ENCODE peak calls at places on chromosomes 2 and 18, in nine cellular contexts. D is endothelial cell of umbilical vein, O is sigmoid colon, V is transverse colon, E is esophagus squamous epithelium, R is adrenal gland, J is IMR-90, S is stomach, L is uterus. H is an unnamed sample.
A peak's percentile ranks its signal among the peaks of the same experiment; 100 is the strongest.

GRCh38 chr18:24616638-24617037 is 156.2 kb downstream of the HRH4 start:
- DNase-seq in E (no peak), V (no peak), J (no peak), L (no peak), S (no peak), O (no peak), R (no peak), D (no peak), H (no peak)

GRCh38 chr2:191791953-191792560 is 54.8 kb downstream of the CAVIN2 start:
- DNase-seq in J (peak; percentile 7), E (no peak), D (no peak), R (no peak), V (no peak), S (no peak), L (no peak), O (no peak), H (no peak)

GRCh38 chr2:233236820-233237589 is 14.5 kb upstream of the ATG16L1 start:
- DNase-seq in J (no peak), E (no peak), O (no peak), S (no peak), D (no peak), R (no peak), L (no peak), V (no peak), H (no peak)

GRCh38 chr2:201275991-201276390 is 15.7 kb downstream of the CASP8 start:
- DNase-seq in D (no peak), O (no peak), J (no peak), R (no peak), L (no peak), V (no peak), E (no peak), S (no peak), H (no peak)

GRCh38 chr2:118148809-118149208 is 60.5 kb downstream of the INSIG2 start:
- DNase-seq in L (no peak), R (no peak), V (no peak), E (no peak), J (no peak), O (no peak), D (peak; percentile 44), S (no peak), H (no peak)

GRCh38 chr2:68900496-68901198 is 29.4 kb upstream of the BMP10 start:
- DNase-seq in V (no peak), O (no peak), J (no peak), R (no peak), E (no peak), D (no peak), L (no peak), S (no peak), H (no peak)

GRCh38 chr2:240259201-240259923 is 118.9 kb upstream of the OTOS start:
- DNase-seq in V (no peak), R (peak; percentile 97), S (no peak), E (no peak), D (no peak), L (peak; percentile 57), J (no peak), O (peak; percentile 78), H (peak; percentile 84)

GRCh38 chr2:46803911-46804670 is 111.5 kb downstream of the MCFD2 start:
- DNase-seq in D (no peak), R (no peak), O (peak; percentile 47), E (no peak), S (no peak), J (peak; percentile 96), L (no peak), V (no peak), H (no peak)

GRCh38 chr2:46847185-46847710 is 68.4 kb downstream of the MCFD2 start:
- DNase-seq in J (peak; percentile 96), E (peak; percentile 10), L (peak; percentile 98), S (peak; percentile 99), D (peak; percentile 96), R (peak; percentile 98), O (peak; percentile 99), V (peak; percentile 96), H (peak; percentile 64)

GRCh38 chr2:160042054-160042453 is 20.4 kb downstream of the PLA2R1 start:
- DNase-seq in O (no peak), S (no peak), J (no peak), D (peak; percentile 59), R (no peak), V (no peak), L (no peak), E (no peak), H (no peak)

GRCh38 chr18:55405655-55406373 is 182.2 kb downstream of the TCF4 start:
- DNase-seq in E (no peak), R (peak; percentile 92), L (peak; percentile 89), S (peak; percentile 47), V (peak; percentile 42), J (peak; percentile 95), O (peak; percentile 92), D (peak; percentile 97), H (peak; percentile 81)

GRCh38 chr2:174635015-174635593 is 37.5 kb upstream of the WIPF1 start:
- DNase-seq in S (no peak), J (no peak), L (no peak), D (no peak), E (no peak), R (no peak), O (no peak), V (no peak), H (no peak)

GRCh38 chr2:20313659-20314058 is 37.0 kb downstream of the PUM2 start:
- DNase-seq in R (no peak), E (no peak), D (peak; percentile 24), J (peak; percentile 27), S (no peak), L (no peak), O (no peak), V (no peak), H (no peak)

GRCh38 chr2:64996914-64997313 is 7.7 kb downstream of the SLC1A4 start:
- DNase-seq in D (no peak), E (no peak), R (no peak), L (no peak), J (no peak), S (no peak), V (no peak), O (no peak), H (peak; percentile 65)

GRCh38 chr2:240766072-240766471 is 53.9 kb downstream of the KIF1A start:
- DNase-seq in V (no peak), L (no peak), O (no peak), R (no peak), E (no peak), D (no peak), J (no peak), S (no peak), H (no peak)

GRCh38 chr2:198309673-198310280 is 505.4 kb downstream of the PLCL1 start:
- DNase-seq in D (peak; percentile 61), J (peak; percentile 38), O (no peak), S (peak; percentile 40), L (no peak), R (peak; percentile 28), V (peak; percentile 73), E (no peak), H (no peak)

GRCh38 chr2:196840171-196840570 is 31.0 kb upstream of the C2orf66 start:
- DNase-seq in R (no peak), V (no peak), E (no peak), L (no peak), S (no peak), J (no peak), D (no peak), O (no peak), H (no peak)

GRCh38 chr2:219065484-219065883 is 4.8 kb upstream of the IHH start:
- DNase-seq in R (no peak), V (no peak), O (no peak), J (no peak), S (no peak), L (no peak), E (no peak), D (no peak), H (no peak)
- H3K27me3 ChIP-seq in R (peaks cover 22% of the 10 kb centered on the region), V (peaks cover 30% of the 10 kb centered on the region), O (peaks cover 44% of the 10 kb centered on the region), J (peaks cover 44% of the 10 kb centered on the region), S (peaks cover 9% of the 10 kb centered on the region), L (peaks cover 13% of the 10 kb centered on the region), E (peaks cover 40% of the 10 kb centered on the region), D (peaks cover 21% of the 10 kb centered on the region), H (peaks cover 37% of the 10 kb centered on the region)

GRCh38 chr2:121764681-121765228 is 9.3 kb downstream of the TSN start:
- DNase-seq in L (no peak), R (no peak), J (no peak), S (no peak), O (no peak), D (no peak), E (no peak), V (no peak), H (no peak)

GRCh38 chr2:121774216-121774615 is 18.8 kb downstream of the TSN start:
- DNase-seq in J (no peak), D (no peak), R (no peak), O (no peak), L (no peak), S (no peak), E (no peak), V (no peak), H (no peak)

GRCh38 chr2:121766624-121767023 is 11.2 kb downstream of the TSN start:
- DNase-seq in J (no peak), E (no peak), L (no peak), D (no peak), V (no peak), O (no peak), R (no peak), S (no peak), H (no peak)

GRCh38 chr2:121771976-121772742 is 16.7 kb downstream of the TSN start:
- DNase-seq in D (peak; percentile 76), S (no peak), E (no peak), J (peak; percentile 32), L (no peak), R (no peak), V (no peak), O (no peak), H (no peak)

DNA sequence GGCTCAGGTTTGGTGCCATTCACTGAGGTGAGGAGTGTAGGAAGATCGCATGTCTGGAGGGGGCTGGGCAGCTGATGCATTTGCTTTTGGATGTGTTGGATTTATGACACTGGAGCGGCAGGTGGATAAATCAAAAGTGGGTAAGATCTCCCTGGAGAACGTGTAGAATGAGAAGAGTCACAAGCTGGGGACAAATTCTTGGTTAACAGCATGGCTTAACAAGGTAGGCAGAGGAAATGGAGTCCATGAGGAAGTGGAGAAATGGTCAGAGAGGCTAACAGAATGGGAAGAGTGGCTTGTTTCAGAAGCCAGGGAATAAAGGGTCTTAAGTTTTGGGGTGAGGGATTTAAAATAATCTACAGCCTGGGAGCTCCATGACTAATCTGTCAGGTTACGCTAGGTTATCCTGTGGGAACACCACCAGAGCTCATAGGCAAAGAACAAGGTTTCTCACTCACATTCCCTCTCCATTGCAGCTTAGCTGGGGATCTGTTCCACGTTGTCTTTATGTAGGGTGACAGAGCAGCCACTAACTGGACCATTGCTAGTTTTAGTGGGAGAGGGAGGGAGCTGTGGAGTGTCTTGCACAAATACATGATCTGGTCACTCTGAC is 12.8 kb downstream of the TSN start:
- DNase-seq in S (no peak), L (no peak), D (no peak), O (no peak), R (no peak), V (no peak), J (no peak), E (no peak), H (no peak)
- TF ChIP-seq POLR2A in S (no peak), L (no peak), D (no peak), O (no peak), R (no peak), V (no peak), J (no peak), E (no peak), H (no peak)

GRCh38 chr2:165905269-165905668 is 48.3 kb downstream of the TTC21B start:
- DNase-seq in S (no peak), E (no peak), V (no peak), R (no peak), D (no peak), L (no peak), O (no peak), J (no peak), H (no peak)
- H3K36me3 ChIP-seq in S (peaks cover 44% of the 10 kb centered on the region), E (no peaks in the 10 kb centered on the region), V (no peaks in the 10 kb centered on the region), R (no peaks in the 10 kb centered on the region), D (no peaks in the 10 kb centered on the region), L (no peaks in the 10 kb centered on the region), O (peaks cover 54% of the 10 kb centered on the region), J (peaks cover 2% of the 10 kb centered on the region), H (peaks cover 38% of the 10 kb centered on the region)

GRCh38 chr2:45007961-45008295 is 1.3 kb downstream of the SIX2 start:
- DNase-seq in S (no peak), J (no peak), R (no peak), D (no peak), O (no peak), V (no peak), E (no peak), L (no peak), H (no peak)
- H3K27me3 ChIP-seq in S (peaks cover 100% of the 10 kb centered on the region), J (peaks cover 96% of the 10 kb centered on the region), R (peaks cover 85% of the 10 kb centered on the region), D (peaks cover 66% of the 10 kb centered on the region), O (peaks cover 100% of the 10 kb centered on the region), V (peaks cover 100% of the 10 kb centered on the region), E (peaks cover 100% of the 10 kb centered on the region), L (peaks cover 16% of the 10 kb centered on the region), H (no peaks in the 10 kb centered on the region)